ENCODE peak calls at places on chromosomes 3 and 15, in eight cellular contexts. F is neural crest cell, Y is cardiac muscle cell, J is WTC11, A is testis, U is mesothelial cell of epicardium, N is heart left ventricle, P is Peyer's patch. H is an unnamed sample.

GRCh38 chr3:46353639-46354410 is at the start of gene CCR2:
- DNase-seq in A (no peak), Y (no peak), F (no peak), P (no peak), U (no peak), N (no peak), J (no peak), H (no peak)

GRCh38 chr15:77631790-77632551 is 741 bp downstream of the LINGO1 start:
- DNase-seq in U (no peak), Y (peak), P (no peak), J (peak), A (no peak), F (peak), N (no peak), H (no peak)

GRCh38 chr3:101995371-101996046 is 146.2 kb downstream of the NFKBIZ start:
- DNase-seq in A (no peak), Y (no peak), N (no peak), U (no peak), P (no peak), F (no peak), J (no peak), H (no peak)

GRCh38 chr3:110727056-110727455 is 344.6 kb upstream of the NECTIN3 start:
- DNase-seq in A (no peak), F (no peak), U (no peak), J (no peak), P (no peak), Y (no peak), N (no peak), H (no peak)

GRCh38 chr3:117526485-117527079 is 817.0 kb downstream of the TUSC7 start:
- DNase-seq in J (peak), U (peak), N (no peak), P (no peak), A (peak), F (peak), Y (peak), H (no peak)

GRCh38 chr15:89490550-89491315 is 5.7 kb downstream of the RHCG start:
- DNase-seq in Y (no peak), P (no peak), J (no peak), N (no peak), U (no peak), A (no peak), F (no peak), H (no peak)

GRCh38 chr15:79962178-79962577 is 8.8 kb downstream of the BCL2A1 start:
- DNase-seq in F (no peak), Y (no peak), P (no peak), N (no peak), U (no peak), J (no peak), A (no peak), H (no peak)

GRCh38 chr3:69649713-69650419 is 89.4 kb upstream of the MITF start:
- DNase-seq in A (no peak), P (no peak), Y (no peak), J (no peak), F (no peak), N (no peak), U (no peak), H (no peak)

GRCh38 chr15:24878153-24878552 is 76.6 kb upstream of the SNRPN start:
- DNase-seq in J (peak), P (no peak), Y (no peak), N (no peak), A (peak), F (no peak), U (no peak), H (no peak)

GRCh38 chr15:90047956-90048575 is 46.9 kb downstream of the ZNF710 start:
- DNase-seq in A (no peak), P (no peak), U (no peak), F (no peak), J (no peak), Y (no peak), N (no peak), H (no peak)

GRCh38 chr15:34318277-34319079 is 19.1 kb downstream of the SLC12A6 start:
- DNase-seq in P (peak), N (no peak), Y (peak), U (no peak), A (peak), J (peak), F (no peak), H (no peak)

GRCh38 chr15:39426552-39427532 is 154.0 kb upstream of the THBS1 start:
- DNase-seq in N (peak), J (no peak), F (no peak), U (no peak), P (no peak), Y (no peak), A (peak), H (no peak)

GRCh38 chr15:71781179-71781964 is 29.0 kb upstream of the NR2E3 start:
- DNase-seq in P (no peak), A (no peak), N (no peak), U (no peak), J (no peak), F (no peak), Y (no peak), H (peak)

GRCh38 chr15:71782447-71783165 is 27.7 kb upstream of the NR2E3 start:
- DNase-seq in J (no peak), P (no peak), Y (no peak), U (no peak), F (no peak), A (no peak), N (no peak), H (peak)

GRCh38 chr15:71779073-71779797 is 31.1 kb upstream of the NR2E3 start:
- DNase-seq in U (no peak), J (no peak), P (no peak), A (no peak), Y (peak), N (no peak), F (no peak), H (peak)

GRCh38 chr15:71781965-71782265 is 28.4 kb upstream of the NR2E3 start:
- DNase-seq in A (no peak), P (no peak), Y (no peak), U (no peak), J (no peak), F (no peak), N (no peak), H (no peak)

GRCh38 chr15:71780349-71780976 is 29.9 kb upstream of the NR2E3 start:
- DNase-seq in P (no peak), Y (peak), N (no peak), F (peak), J (peak), U (no peak), A (peak), H (peak)
- TF ChIP-seq CTCF in P (peak), Y (peak), N (peak), F (peak), J (peak), U (peak), A (peak), H (peak)

DNA sequence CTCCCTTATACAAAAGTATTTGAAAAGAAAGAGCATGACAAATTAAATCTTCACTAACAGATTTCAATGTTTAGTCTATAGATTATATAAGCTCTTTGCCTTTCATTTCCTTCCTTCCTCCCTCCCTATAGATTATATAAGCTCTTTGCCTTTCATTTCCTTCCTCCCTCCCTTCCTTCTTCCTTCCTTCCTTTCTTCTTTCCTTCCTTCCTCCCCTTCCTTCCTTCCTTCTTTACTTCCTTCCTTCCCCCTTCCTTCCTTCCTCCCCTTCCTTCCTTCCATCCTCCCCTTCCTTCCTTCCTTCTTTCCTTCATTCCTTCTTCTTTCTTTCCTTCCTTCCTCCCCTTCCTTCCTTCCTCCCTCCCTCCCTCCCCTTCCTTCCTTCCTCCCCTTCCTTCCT is 209.8 kb upstream of the CBLB start:
- DNase-seq in A (no peak), U (no peak), P (no peak), N (no peak), Y (no peak), F (no peak), J (no peak), H (no peak)
- TF ChIP-seq CTCF in A (no peak), U (no peak), P (no peak), N (no peak), Y (no peak), F (no peak), J (no peak), H (no peak)

GRCh38 chr3:77319711-77320110 is 279.8 kb downstream of the ROBO2 start:
- DNase-seq in F (no peak), Y (no peak), U (no peak), J (no peak), P (no peak), A (no peak), N (no peak), H (no peak)
- TF ChIP-seq CTCF in F (no peak), Y (no peak), U (no peak), J (peak), P (no peak), A (no peak), N (no peak), H (peak)

GRCh38 chr3:17550624-17551023 is 191.8 kb downstream of the TBC1D5 start:
- DNase-seq in Y (no peak), A (no peak), U (no peak), J (no peak), F (no peak), N (no peak), P (no peak), H (no peak)

GRCh38 chr3:17546500-17546899 is 195.9 kb downstream of the TBC1D5 start:
- DNase-seq in J (no peak), N (no peak), U (no peak), P (no peak), A (no peak), F (no peak), Y (no peak), H (no peak)

GRCh38 chr3:17539436-17539835 is 203.0 kb downstream of the TBC1D5 start:
- DNase-seq in Y (no peak), J (no peak), F (no peak), U (no peak), P (no peak), A (no peak), N (no peak), H (no peak)

DNA sequence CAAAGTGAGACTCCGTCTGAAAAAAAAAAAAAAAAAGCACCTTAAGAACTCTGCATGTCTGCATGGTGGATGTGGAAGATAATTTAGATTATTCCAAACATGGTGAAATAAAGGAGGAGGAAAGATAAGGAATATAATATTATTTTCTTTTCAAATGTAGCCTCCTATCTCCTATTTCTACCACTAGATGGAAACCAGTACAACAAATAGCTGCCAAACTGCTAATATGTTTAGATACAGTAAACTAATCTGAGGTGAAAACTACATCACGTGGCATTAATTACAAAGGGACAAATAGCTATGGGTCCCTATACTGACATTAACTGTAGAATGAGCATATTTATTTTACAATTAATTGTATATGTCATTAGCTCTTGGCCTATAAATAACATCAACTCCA is 197.8 kb downstream of the TBC1D5 start:
- DNase-seq in J (no peak), N (no peak), P (no peak), Y (no peak), A (no peak), F (no peak), U (no peak), H (no peak)
- TF ChIP-seq CTCF in J (no peak), N (peak), P (no peak), Y (peak), A (no peak), F (peak), U (no peak), H (peak)

GRCh38 chr3:185498503-185499396 is at the start of gene TMEM41A:
- DNase-seq in F (peak), N (peak), U (peak), Y (peak), P (peak), J (peak), A (peak), H (peak)
- TF ChIP-seq CTCF in F (no peak), N (no peak), U (no peak), Y (no peak), P (no peak), J (no peak), A (no peak), H (no peak)

H was measured in type B pancreatic cell.